ENCODE peak calls at places on chromosomes 2 and 18, in four cellular contexts. W, U, X and E are unnamed samples.

GRCh38 chr2:150013011-150013410 is 425.4 kb upstream of the MMADHC start:
- DNase-seq in W (no peak), U (no peak), X (no peak), E (no peak)

GRCh38 chr2:73294239-73294638 is 891 bp upstream of the EGR4 start:
- DNase-seq in W (no peak), U (no peak), X (no peak), E (no peak)

GRCh38 chr18:10893761-10894160 is 255.6 kb downstream of the PIEZO2 start:
- DNase-seq in W (no peak), U (no peak), X (no peak), E (no peak)

GRCh38 chr2:177763532-177764265 is 308.9 kb downstream of the PDE11A start:
- DNase-seq in W (peak; percentile 66), U (peak; percentile 73), X (peak; percentile 66), E (peak; percentile 73)

GRCh38 chr2:65388051-65388531 is 44.3 kb downstream of the SPRED2 start:
- DNase-seq in W (no peak), U (no peak), X (no peak), E (no peak)

GRCh38 chr18:77047803-77048419 is 84.7 kb downstream of the MBP start:
- DNase-seq in W (no peak), U (no peak), X (no peak), E (no peak)

GRCh38 chr18:21904856-21905255 is 164.3 kb downstream of the MIB1 start:
- DNase-seq in W (no peak), U (no peak), X (no peak), E (no peak)

GRCh38 chr2:160836755-160837154 is 323.5 kb upstream of the TANK start:
- DNase-seq in W (peak; percentile 83), U (no peak), X (peak; percentile 95), E (no peak)

GRCh38 chr2:174972924-174973323 is 32.3 kb downstream of the CHN1 start:
- DNase-seq in W (peak; percentile 70), U (no peak), X (peak; percentile 84), E (no peak)